ENCODE peak calls at places on chromosomes 2 and 18, in six cellular contexts. H, E, J, R, K and G are unnamed samples.

GRCh38 chr18:3596324-3597158 is 146.6 kb downstream of the TGIF1 start:
- DNase-seq in R (peak), E (peak), K (no peak), H (peak), J (no peak), G (peak)

GRCh38 chr2:189002079-189002478 is 27.9 kb downstream of the COL3A1 start:
- DNase-seq in H (peak), R (peak), E (no peak), K (no peak), J (no peak), G (peak)

GRCh38 chr2:3626118-3626816 is 31.4 kb downstream of the COLEC11 start:
- DNase-seq in K (no peak), R (peak), J (no peak), E (peak), H (peak), G (no peak)

GRCh38 chr2:177483531-177483930 is 91.0 kb downstream of the AGPS start:
- DNase-seq in R (no peak), K (no peak), H (no peak), E (no peak), J (no peak), G (no peak)

GRCh38 chr2:98828793-98829371 is 98.0 kb upstream of the MGAT4A start:
- DNase-seq in J (no peak), E (no peak), H (no peak), K (no peak), R (no peak), G (no peak)

GRCh38 chr2:43412121-43412753 is 183.6 kb downstream of the THADA start:
- DNase-seq in R (no peak), H (peak), J (no peak), K (no peak), E (no peak), G (no peak)

GRCh38 chr2:181678033-181678586 is 2.2 kb downstream of the NEUROD1 start:
- DNase-seq in H (peak), E (peak), R (peak), K (peak), J (peak), G (peak)

GRCh38 chr18:22609642-22610041 is 191.9 kb upstream of the CTAGE1 start:
- DNase-seq in K (no peak), J (no peak), H (peak), R (no peak), E (no peak), G (peak)

GRCh38 chr2:219631925-219632757 is 4.7 kb downstream of the SLC4A3 start:
- DNase-seq in E (peak), H (no peak), K (no peak), R (no peak), J (no peak), G (no peak)

GRCh38 chr2:60998628-60999545 is 18.6 kb upstream of the PEX13 start:
- DNase-seq in J (peak), R (peak), E (no peak), H (peak), K (no peak), G (peak)

GRCh38 chr18:35371412-35372195 is 5.5 kb downstream of the ZNF396 start:
- DNase-seq in H (peak), J (no peak), R (no peak), E (no peak), K (no peak), G (no peak)

GRCh38 chr2:103166406-103167324 is 404.8 kb downstream of the TMEM182 start:
- DNase-seq in J (no peak), R (no peak), H (no peak), E (no peak), K (no peak), G (no peak)

GRCh38 chr18:5817821-5818220 is 77.5 kb downstream of the TMEM200C start:
- DNase-seq in R (no peak), E (no peak), J (no peak), H (no peak), K (no peak), G (no peak)

DNA sequence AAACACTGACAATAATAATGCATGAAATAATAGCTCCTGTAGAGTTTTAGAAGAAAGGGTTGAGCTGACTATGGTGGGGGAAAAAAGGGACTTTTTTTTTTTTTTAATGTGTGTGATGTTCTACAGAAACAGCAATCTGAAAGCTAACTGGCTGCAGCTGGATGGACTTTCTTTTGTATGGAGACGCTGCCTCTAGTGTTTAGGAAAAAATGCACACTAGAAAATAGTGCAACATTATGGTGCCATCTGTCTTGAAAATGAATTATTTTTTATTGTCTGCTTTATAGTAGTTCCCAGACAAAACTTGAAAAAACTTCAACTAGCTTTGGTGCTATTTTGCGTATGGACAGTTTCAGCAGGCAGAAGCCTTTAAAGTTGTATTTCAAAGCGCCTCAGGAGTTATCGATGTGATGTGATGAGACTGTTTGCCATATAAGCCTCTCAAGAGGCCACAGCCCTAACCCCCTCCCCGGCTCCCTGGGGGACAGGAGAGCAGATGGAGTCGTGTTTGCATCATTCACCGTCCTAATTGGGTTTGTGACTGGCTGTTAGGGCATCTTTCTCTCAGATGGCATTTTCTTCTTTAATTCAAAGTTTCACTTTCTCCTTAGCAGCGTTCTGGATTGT is 86.9 kb downstream of the LTBP1 start:
- DNase-seq in E (no peak), J (peak), H (peak), K (no peak), R (peak), G (no peak)
- H4K8ac ChIP-seq in E (no peak), J (no peak), H (peak), K (no peak), R (peak), G (no peak)

GRCh38 chr2:220887880-220888279 is 684.2 kb downstream of the EPHA4 start:
- DNase-seq in E (no peak), H (no peak), J (peak), R (peak), K (no peak), G (no peak)

GRCh38 chr2:220892018-220892634 is 680.0 kb downstream of the EPHA4 start:
- DNase-seq in E (no peak), R (no peak), H (no peak), K (no peak), J (no peak), G (no peak)

GRCh38 chr2:220891405-220891804 is 680.7 kb downstream of the EPHA4 start:
- DNase-seq in R (peak), E (no peak), J (peak), K (no peak), H (peak), G (peak)

GRCh38 chr2:220885593-220885992 is 686.5 kb downstream of the EPHA4 start:
- DNase-seq in R (no peak), K (no peak), H (no peak), J (no peak), E (no peak), G (no peak)

GRCh38 chr2:220887271-220887870 is 684.7 kb downstream of the EPHA4 start:
- DNase-seq in E (no peak), J (peak), K (no peak), R (peak), H (peak), G (no peak)
- H4K91ac ChIP-seq in E (no peak), J (no peak), K (no peak), R (no peak), H (no peak), G (peak)

DNA sequence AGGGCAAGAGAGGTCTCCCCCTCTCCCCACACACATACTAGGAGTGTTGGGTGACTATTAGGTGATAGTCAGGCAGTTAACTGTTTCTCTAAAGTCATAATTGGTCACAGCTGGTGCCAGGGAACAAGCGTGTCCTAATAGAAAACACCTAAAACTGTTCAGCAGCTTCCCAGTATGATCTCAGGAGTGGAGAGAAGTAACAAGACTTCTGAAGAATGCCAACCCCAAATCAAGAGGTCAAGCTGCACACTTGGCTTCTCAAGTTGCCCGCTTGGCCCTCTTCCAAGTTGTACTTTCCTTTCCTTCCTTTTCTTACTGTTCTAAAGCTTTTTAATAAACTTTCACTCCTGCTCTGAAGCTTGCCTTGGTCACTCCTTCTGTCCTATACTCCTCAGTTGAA is 22.4 kb upstream of the STAT1 start:
- DNase-seq in K (no peak), E (no peak), J (no peak), H (no peak), R (no peak), G (no peak)
- H4K8ac ChIP-seq in K (no peak), E (no peak), J (no peak), H (no peak), R (no peak), G (no peak)

GRCh38 chr2:29753676-29754444 is 167.5 kb downstream of the ALK start:
- DNase-seq in H (peak), K (no peak), R (no peak), J (no peak), E (no peak), G (no peak)
- H4K91ac ChIP-seq in H (no peak), K (no peak), R (no peak), J (no peak), E (no peak), G (no peak)

GRCh38 chr2:179263460-179264237 is 983 bp downstream of the SESTD1 start:
- DNase-seq in R (peak), J (peak), E (no peak), K (peak), H (peak), G (peak)
- H4K8ac ChIP-seq in R (peak), J (no peak), E (no peak), K (peak), H (peak), G (peak)

GRCh38 chr2:241797441-241798080 is 11.4 kb upstream of the NEU4 start:
- DNase-seq in R (no peak), H (no peak), J (no peak), K (no peak), E (no peak), G (no peak)

GRCh38 chr2:241799522-241800197 is 9.3 kb upstream of the NEU4 start:
- DNase-seq in J (no peak), E (no peak), K (no peak), H (no peak), R (no peak), G (no peak)

GRCh38 chr2:241798631-241799521 is 10.1 kb upstream of the NEU4 start:
- DNase-seq in R (no peak), E (no peak), K (no peak), H (no peak), J (no peak), G (no peak)

GRCh38 chr2:241796610-241797138 is 12.3 kb upstream of the NEU4 start:
- DNase-seq in J (no peak), E (no peak), R (no peak), K (no peak), H (no peak), G (no peak)

DNA sequence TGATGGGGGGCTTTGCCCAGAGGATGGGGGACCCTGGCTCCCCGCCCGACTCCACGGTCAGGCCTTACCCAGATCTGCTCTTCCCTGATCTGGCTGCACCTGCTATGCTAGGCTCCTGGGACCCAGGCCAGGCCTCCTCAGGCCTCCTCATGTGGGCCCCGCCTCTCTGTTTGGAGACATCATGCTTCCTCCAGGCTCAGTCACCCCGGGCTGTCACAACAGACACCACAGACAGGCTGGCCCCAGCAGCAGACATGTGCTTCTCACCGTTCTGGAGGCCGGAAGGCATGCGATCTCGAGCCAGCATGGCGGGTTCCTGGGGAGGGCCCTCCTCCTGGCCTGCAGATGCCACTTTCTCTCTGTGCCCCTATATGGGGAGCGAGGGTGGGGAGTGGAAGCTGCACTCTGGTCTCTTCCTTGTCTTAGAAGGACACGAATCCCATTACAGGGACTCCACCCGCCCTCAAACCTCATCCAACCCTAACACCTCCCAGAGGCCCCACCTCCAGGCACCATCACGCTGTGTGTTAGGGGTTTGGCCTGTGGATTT is 10.8 kb upstream of the NEU4 start:
- DNase-seq in E (no peak), H (no peak), J (no peak), K (no peak), R (no peak), G (no peak)
- H4K91ac ChIP-seq in E (no peak), H (no peak), J (no peak), K (no peak), R (no peak), G (no peak)

DNA sequence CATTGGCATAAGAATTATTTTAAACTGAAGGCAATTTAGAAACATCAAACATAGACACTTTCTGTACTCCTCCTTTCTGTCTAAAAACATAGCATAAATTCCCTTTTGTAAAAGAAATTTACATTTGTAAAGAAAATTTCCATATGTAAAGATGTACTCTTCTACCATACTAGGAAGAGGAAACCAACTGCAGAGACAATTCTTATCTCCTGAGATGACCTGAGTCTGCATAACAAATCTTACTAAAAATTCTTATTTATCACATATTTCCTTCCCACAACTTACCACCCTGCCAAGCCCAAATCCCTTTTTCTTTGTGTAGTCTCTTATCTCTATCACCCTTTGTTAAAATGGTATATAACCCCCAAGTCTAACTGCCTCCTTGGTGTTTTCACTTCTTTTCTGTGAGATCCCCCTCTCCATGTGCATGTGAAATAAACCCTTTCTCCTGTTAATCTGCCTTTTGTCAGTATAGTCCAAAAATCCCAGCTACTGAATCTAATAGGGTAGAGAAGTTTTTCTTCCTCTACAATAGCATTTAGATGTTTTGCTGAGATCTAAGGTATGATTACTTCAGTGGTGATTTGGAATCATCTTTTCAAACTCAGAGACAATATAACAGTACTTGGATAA is 81.0 kb downstream of the CHN1 start:
- DNase-seq in J (no peak), H (no peak), K (no peak), E (no peak), R (no peak), G (no peak)
- H4K8ac ChIP-seq in J (no peak), H (no peak), K (no peak), E (no peak), R (no peak), G (no peak)